ENCODE peak calls at places on chromosomes 2 and 18, in five cellular contexts. S is brain microvascular endothelial cell, W is HFFc6, Y is neural crest cell, C is tibial nerve. B is an unnamed sample.

GRCh38 chr18:55920063-55920462 is 332.1 kb upstream of the TCF4 start:
- DNase-seq in W (no peak), Y (no peak), C (no peak), S (no peak), B (no peak)

GRCh38 chr2:11008773-11009172 is 97.0 kb downstream of the KCNF1 start:
- DNase-seq in W (no peak), S (no peak), C (no peak), Y (no peak), B (no peak)

GRCh38 chr2:65128297-65129190 is 1.4 kb downstream of the RAB1A start:
- DNase-seq in C (peak), Y (no peak), S (peak), W (peak), B (no peak)

GRCh38 chr2:19102696-19103403 is 255.6 kb downstream of the OSR1 start:
- DNase-seq in Y (no peak), C (no peak), S (no peak), W (no peak), B (no peak)

GRCh38 chr2:97748397-97748796 is 35.0 kb downstream of the ZAP70 start:
- DNase-seq in W (no peak), S (no peak), Y (peak), C (no peak), B (peak)

GRCh38 chr2:96933528-96933927 is 52.9 kb downstream of the FAM178B start:
- DNase-seq in Y (no peak), W (no peak), C (no peak), S (no peak), B (peak)

GRCh38 chr2:181005809-181006208 is 25.4 kb downstream of the UBE2E3 start:
- DNase-seq in Y (no peak), W (no peak), S (no peak), C (no peak), B (no peak)

GRCh38 chr2:120421126-120421829 is 75.3 kb downstream of the INHBB start:
- DNase-seq in W (no peak), Y (no peak), C (no peak), S (no peak), B (no peak)

GRCh38 chr18:34514238-34514637 is 195.9 kb upstream of the DTNA start:
- DNase-seq in W (no peak), Y (no peak), C (no peak), S (no peak), B (no peak)

GRCh38 chr2:101113441-101114267 is 37.5 kb downstream of the TBC1D8 start:
- DNase-seq in C (no peak), W (peak), Y (no peak), S (peak), B (no peak)

GRCh38 chr2:189549440-189549832 is 31.1 kb downstream of the SLC40A1 start:
- DNase-seq in S (no peak), C (no peak), W (no peak), Y (no peak), B (no peak)

GRCh38 chr2:158575051-158575635 is 118.4 kb downstream of the PKP4 start:
- DNase-seq in C (no peak), Y (no peak), W (peak), S (no peak), B (no peak)

GRCh38 chr2:49807689-49808088 is 653.4 kb upstream of the FSHR start:
- DNase-seq in Y (no peak), S (no peak), C (no peak), W (no peak), B (peak)

GRCh38 chr2:112204411-112204810 is 50.4 kb downstream of the ZC3H8 start:
- DNase-seq in S (no peak), W (peak), Y (no peak), C (no peak), B (peak)

GRCh38 chr2:186294489-186294888 is 191.6 kb upstream of the ZC3H15 start:
- DNase-seq in W (no peak), C (no peak), S (no peak), Y (no peak), B (no peak)

GRCh38 chr18:77102246-77103040 is 30.1 kb downstream of the MBP start:
- DNase-seq in W (peak), Y (no peak), C (no peak), S (peak), B (no peak)

GRCh38 chr2:105125428-105125827 is 87.6 kb downstream of the MRPS9 start:
- DNase-seq in C (no peak), Y (no peak), S (no peak), W (no peak), B (peak)

GRCh38 chr2:172234716-172235661 is 132.3 kb upstream of the DLX2 start:
- DNase-seq in C (no peak), Y (peak), S (no peak), W (no peak), B (peak)

GRCh38 chr2:68709421-68709911 is 25.1 kb upstream of the ARHGAP25 start:
- DNase-seq in W (peak), Y (peak), C (no peak), S (peak), B (peak)

DNA sequence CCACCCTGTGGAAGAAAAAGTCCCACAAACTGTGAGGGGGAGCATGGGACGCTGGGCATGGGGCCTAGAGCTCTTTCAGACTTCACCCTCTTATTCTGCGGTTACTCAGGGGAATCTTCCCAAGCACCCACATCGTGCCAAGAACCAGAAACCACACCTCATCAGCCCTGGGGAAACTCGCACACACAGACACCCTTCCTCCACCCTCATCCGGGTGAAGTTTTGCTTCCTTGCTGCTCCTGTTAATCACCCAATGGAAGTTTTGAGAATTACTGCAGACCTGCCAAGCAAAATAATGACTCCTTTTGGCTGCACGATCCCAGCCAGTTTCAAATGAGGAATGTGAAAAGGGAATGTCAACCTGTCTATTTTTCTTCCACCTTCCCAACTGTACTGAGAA is 59.0 kb downstream of the COL6A3 start:
- DNase-seq in Y (no peak), C (no peak), W (peak), S (peak), B (no peak)
- TF ChIP-seq CTCF in Y (no peak), C (no peak), W (peak), S (no peak), B (no peak)

GRCh38 chr2:195658541-195658890 is 1.5 kb downstream of the SLC39A10 start:
- DNase-seq in Y (no peak), W (peak), S (peak), C (no peak), B (no peak)

GRCh38 chr2:195657634-195658540 is 861 bp downstream of the SLC39A10 start:
- DNase-seq in S (peak), Y (peak), C (peak), W (peak), B (peak)

GRCh38 chr2:195659114-195659513 is 2.1 kb downstream of the SLC39A10 start:
- DNase-seq in S (no peak), Y (no peak), W (no peak), C (no peak), B (no peak)

GRCh38 chr2:195656131-195656858 is 731 bp upstream of the SLC39A10 start:
- DNase-seq in Y (no peak), S (no peak), W (no peak), C (peak), B (no peak)

DNA sequence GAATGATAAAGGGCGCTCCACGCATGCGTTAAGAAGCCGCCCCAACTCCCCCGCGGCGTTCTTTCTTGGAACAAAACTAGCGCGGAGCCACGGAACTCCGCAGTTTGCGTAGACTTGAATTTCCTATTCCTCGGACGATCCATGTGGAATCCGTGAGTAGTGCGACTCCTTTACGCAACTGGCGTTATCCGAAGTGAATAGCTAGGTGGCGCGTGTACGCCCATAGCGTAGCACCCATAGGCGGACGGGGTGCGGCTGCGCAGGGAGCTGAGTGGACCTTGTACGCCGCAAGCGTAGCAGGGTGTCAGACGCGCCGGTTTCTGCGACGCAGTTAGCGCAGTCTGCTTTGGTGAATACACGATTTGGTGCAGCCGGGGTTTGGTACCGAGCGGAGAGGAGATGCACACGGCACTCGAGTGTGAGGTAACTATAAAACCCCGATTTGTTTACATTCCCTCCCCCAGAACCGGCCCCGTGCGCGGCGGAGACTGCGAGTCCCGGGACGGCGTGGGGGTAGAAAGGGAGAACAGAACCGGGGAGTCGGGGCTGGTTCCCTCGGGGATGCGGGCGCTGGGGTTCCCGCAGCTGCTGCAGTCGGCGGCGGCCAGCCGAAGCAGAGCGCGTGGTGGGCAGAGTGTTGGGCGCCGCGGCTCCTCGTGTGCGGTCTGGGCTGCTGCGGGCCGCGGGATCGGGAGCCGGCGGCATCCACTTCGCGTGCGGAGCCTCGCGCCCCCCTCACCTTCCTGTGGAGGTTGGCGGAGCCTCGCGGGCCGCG is at the start of gene SLC39A10:
- DNase-seq in Y (peak), W (peak), C (peak), S (peak), B (peak)
- TF ChIP-seq CTCF in Y (no peak), W (peak), C (peak), S (peak), B (peak)

DNA sequence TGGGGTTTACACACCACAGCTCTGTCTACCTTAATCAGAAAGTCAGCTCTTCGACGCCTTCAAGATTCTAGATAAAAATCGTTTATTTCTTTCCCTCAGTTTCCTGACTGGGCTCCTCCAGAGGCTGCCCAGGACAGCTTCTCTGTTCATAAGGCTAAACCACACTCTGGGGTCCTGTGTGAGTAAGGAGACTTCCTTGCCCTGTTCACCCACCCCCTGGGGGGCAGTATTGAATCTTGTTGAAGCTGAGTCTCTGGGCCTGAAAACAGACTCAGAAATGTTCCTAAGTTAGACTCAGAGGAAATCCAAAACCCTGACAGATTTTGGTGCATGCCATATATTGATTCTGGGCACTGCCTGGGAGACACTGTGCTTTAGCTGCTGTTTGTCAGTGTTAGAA is 43.0 kb downstream of the G6PC2 start:
- DNase-seq in W (no peak), Y (no peak), S (no peak), C (no peak), B (peak)
- TF ChIP-seq CTCF in W (no peak), Y (no peak), S (peak), C (no peak), B (peak)

GRCh38 chr2:203858176-203858575 is 9.4 kb upstream of the CTLA4 start:
- DNase-seq in Y (no peak), S (no peak), W (no peak), C (no peak), B (no peak)
- TF ChIP-seq CTCF in Y (no peak), S (peak), W (peak), C (no peak), B (peak)

GRCh38 chr2:45494978-45495293 is 116.1 kb downstream of the SRBD1 start:
- DNase-seq in S (no peak), Y (no peak), W (no peak), C (no peak), B (no peak)
- TF ChIP-seq CTCF in S (no peak), Y (no peak), W (peak), C (no peak), B (no peak)

GRCh38 chr18:28961669-28962228 is 784.8 kb upstream of the CDH2 start:
- DNase-seq in C (no peak), S (peak), Y (peak), W (peak), B (peak)
- TF ChIP-seq CTCF in C (no peak), S (peak), Y (peak), W (peak), B (peak)

DNA sequence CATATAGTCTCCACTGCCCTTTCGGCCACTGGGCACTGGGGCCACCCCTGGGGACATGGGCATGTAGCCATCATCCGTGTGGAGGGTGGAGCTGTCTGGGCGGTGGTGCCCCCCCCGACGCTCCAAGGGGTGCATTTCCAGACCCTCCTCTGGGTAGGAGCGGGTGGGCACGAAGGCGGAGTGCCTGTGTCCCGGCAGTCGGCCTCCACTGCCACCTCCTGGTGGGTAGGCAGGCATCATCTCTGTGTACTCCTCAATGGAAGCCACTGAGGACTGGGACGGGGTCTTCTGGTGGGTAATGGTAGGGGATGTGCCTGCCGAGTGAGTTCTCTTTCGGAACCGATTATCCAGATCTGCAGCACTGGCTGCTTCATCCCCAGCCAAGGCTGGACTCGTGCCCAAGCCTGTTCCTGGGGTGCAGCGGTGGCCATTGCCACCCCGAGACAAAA is 2.8 kb downstream of the IRS1 start:
- DNase-seq in S (no peak), Y (no peak), W (peak), C (no peak), B (no peak)
- TF ChIP-seq CTCF in S (peak), Y (peak), W (peak), C (no peak), B (peak)

GRCh38 chr2:55489467-55490062 is 30.0 kb upstream of the CFAP36 start:
- DNase-seq in S (no peak), W (no peak), Y (no peak), C (no peak), B (no peak)
- TF ChIP-seq CTCF in S (no peak), W (no peak), Y (no peak), C (no peak), B (no peak)

GRCh38 chr2:21367421-21367820 is 243.7 kb downstream of the TDRD15 start:
- DNase-seq in S (peak), C (no peak), Y (no peak), W (no peak), B (no peak)

GRCh38 chr2:21371499-21372003 is 247.8 kb downstream of the TDRD15 start:
- DNase-seq in C (no peak), W (no peak), Y (no peak), S (no peak), B (no peak)

GRCh38 chr2:21369787-21370186 is 246.0 kb downstream of the TDRD15 start:
- DNase-seq in S (no peak), W (no peak), Y (no peak), C (no peak), B (no peak)

GRCh38 chr2:21372654-21373053 is 248.9 kb downstream of the TDRD15 start:
- DNase-seq in C (no peak), W (no peak), S (no peak), Y (no peak), B (peak)
- TF ChIP-seq CTCF in C (no peak), W (peak), S (peak), Y (peak), B (peak)

B was measured in neural progenitor cell.